ENCODE peak calls at places on chromosome 16, in ten cellular contexts. K is upper lobe of left lung; X is pancreas; J is right atrium auricular region; L is heart left ventricle; S is CD8-positive, alpha-beta T cell; M is uterus; Y is endothelial cell of umbilical vein; G is cardiac muscle cell; F is tibial nerve. T is an unnamed sample.

GRCh38 chr16:25464058-25464457 is 206.4 kb upstream of the ZKSCAN2 start:
- DNase-seq in K (no peak), X (no peak), J (no peak), L (no peak), S (no peak), M (no peak), Y (no peak), G (no peak), F (no peak), T (no peak)

GRCh38 chr16:53805113-53805512 is 101.2 kb downstream of the FTO start:
- DNase-seq in K (no peak), X (no peak), J (no peak), L (no peak), S (no peak), M (no peak), Y (no peak), G (no peak), F (no peak), T (no peak)

GRCh38 chr16:49458656-49459445 is 85.2 kb downstream of the C16orf78 start:
- DNase-seq in K (peak; percentile 19), X (no peak), J (no peak), L (no peak), S (no peak), M (no peak), Y (no peak), G (no peak), F (no peak), T (no peak)

GRCh38 chr16:15961060-15961511 is 11.7 kb downstream of the ABCC1 start:
- DNase-seq in K (no peak), X (no peak), J (no peak), L (no peak), S (peak; percentile 68), M (no peak), Y (peak; percentile 77), G (no peak), F (no peak), T (no peak)

GRCh38 chr16:7866144-7866543 is 533.5 kb downstream of the RBFOX1 start:
- DNase-seq in K (no peak), X (no peak), J (no peak), L (no peak), S (no peak), M (no peak), Y (no peak), G (no peak), F (no peak), T (no peak)

GRCh38 chr16:1089822-1090619 is 6.0 kb downstream of the C1QTNF8 start:
- DNase-seq in K (no peak), X (peak; percentile 42), J (no peak), L (peak; percentile 86), S (no peak), M (peak; percentile 42), Y (no peak), G (no peak), F (no peak), T (no peak)

GRCh38 chr16:66486773-66487579 is 59.9 kb downstream of the BEAN1 start:
- DNase-seq in K (no peak), X (no peak), J (no peak), L (no peak), S (no peak), M (peak; percentile 20), Y (peak; percentile 69), G (peak; percentile 92), F (no peak), T (peak; percentile 60)

GRCh38 chr16:53094013-53094630 is 39.3 kb downstream of the CHD9 start:
- DNase-seq in K (peak; percentile 90), X (no peak), J (peak; percentile 73), L (peak; percentile 81), S (peak; percentile 15), M (no peak), Y (peak; percentile 72), G (no peak), F (no peak), T (no peak)

GRCh38 chr16:11890231-11890630 is 25.5 kb downstream of the GSPT1 start:
- DNase-seq in K (no peak), X (no peak), J (no peak), L (no peak), S (no peak), M (no peak), Y (no peak), G (no peak), F (no peak), T (no peak)

GRCh38 chr16:28186752-28187151 is 25.0 kb downstream of the XPO6 start:
- DNase-seq in K (no peak), X (no peak), J (no peak), L (no peak), S (no peak), M (no peak), Y (no peak), G (no peak), F (no peak), T (no peak)

GRCh38 chr16:4403133-4403949 is 13.1 kb downstream of the CORO7 start:
- DNase-seq in K (no peak), X (no peak), J (no peak), L (no peak), S (no peak), M (no peak), Y (no peak), G (no peak), F (no peak), T (no peak)

GRCh38 chr16:51814617-51815016 is 663.5 kb upstream of the SALL1 start:
- DNase-seq in K (no peak), X (no peak), J (no peak), L (no peak), S (no peak), M (no peak), Y (no peak), G (no peak), F (no peak), T (no peak)

GRCh38 chr16:22313876-22314470 is 16.8 kb downstream of the POLR3E start:
- DNase-seq in K (no peak), X (no peak), J (no peak), L (no peak), S (no peak), M (peak; percentile 8), Y (no peak), G (no peak), F (no peak), T (no peak)

GRCh38 chr16:57938936-57939871 is 31.7 kb downstream of the CNGB1 start:
- DNase-seq in K (peak; percentile 85), X (no peak), J (peak; percentile 69), L (peak; percentile 87), S (no peak), M (peak; percentile 20), Y (peak; percentile 9), G (peak; percentile 91), F (peak; percentile 33), T (peak; percentile 63)

GRCh38 chr16:49463529-49463928 is 89.9 kb downstream of the C16orf78 start:
- DNase-seq in K (peak; percentile 26), X (no peak), J (peak; percentile 2), L (no peak), S (peak; percentile 75), M (no peak), Y (no peak), G (no peak), F (no peak), T (no peak)

GRCh38 chr16:87534751-87535150 is 41.9 kb upstream of the ZCCHC14 start:
- DNase-seq in K (no peak), X (no peak), J (no peak), L (no peak), S (no peak), M (no peak), Y (no peak), G (no peak), F (no peak), T (no peak)

GRCh38 chr16:85916141-85916890 is 17.4 kb downstream of the IRF8 start:
- DNase-seq in K (peak; percentile 93), X (peak; percentile 82), J (peak; percentile 77), L (peak; percentile 88), S (peak; percentile 27), M (no peak), Y (no peak), G (peak; percentile 94), F (no peak), T (no peak)

DNA sequence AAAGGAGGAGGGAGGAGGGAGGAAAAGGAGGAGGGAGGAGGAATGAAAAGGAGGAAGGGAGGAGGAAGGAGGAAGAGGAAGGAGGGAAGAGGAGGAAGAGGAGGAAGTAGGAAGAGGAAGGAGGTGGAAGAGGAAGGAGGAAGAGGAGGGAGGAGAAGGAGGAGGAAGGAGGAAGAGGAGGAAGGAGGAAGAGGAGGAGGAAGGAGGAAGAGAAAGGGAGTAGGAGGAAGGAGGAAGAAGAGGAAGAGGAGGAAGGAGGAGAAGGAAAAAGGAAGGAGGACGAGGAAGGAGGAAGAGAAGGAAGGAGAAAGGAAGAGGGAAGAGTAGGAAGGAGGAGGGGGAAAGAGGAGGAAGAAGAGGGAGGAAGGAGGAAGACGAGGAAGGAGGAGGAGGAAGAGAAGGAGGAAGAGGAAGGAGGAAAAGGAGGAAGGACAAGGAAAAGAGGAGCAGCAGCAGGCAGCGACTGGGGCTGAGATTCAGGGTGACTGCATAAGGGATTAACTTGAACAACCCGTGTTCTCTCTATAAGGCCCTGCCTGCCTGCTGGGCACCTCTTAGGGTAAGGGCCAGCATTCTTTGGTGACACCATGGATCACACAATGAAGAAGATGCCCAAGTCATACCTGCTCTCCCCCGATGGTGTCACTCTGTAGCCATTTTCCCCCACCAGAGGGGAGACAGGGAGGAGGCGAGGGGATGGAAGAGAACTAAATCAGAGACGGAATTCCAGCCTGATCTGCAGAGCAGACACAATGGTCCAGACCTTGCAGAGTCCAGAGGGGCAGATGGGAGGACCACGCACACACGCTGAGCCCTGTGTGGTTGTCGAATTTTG is 1.4 kb upstream of the IL34 start:
- DNase-seq in K (no peak), X (no peak), J (no peak), L (no peak), S (no peak), M (no peak), Y (no peak), G (no peak), F (no peak), T (no peak)
- TF ChIP-seq CTCF in K (no peak), X (no peak), J (no peak), L (no peak), S (no peak), M (no peak), Y (no peak), G (no peak), F (no peak), T (peak; percentile 14)

GRCh38 chr16:48269011-48269410 is 21.7 kb upstream of the ABCC11 start:
- DNase-seq in K (no peak), X (no peak), J (no peak), L (no peak), S (no peak), M (no peak), Y (no peak), G (no peak), F (no peak), T (no peak)
- H3K27me3 ChIP-seq in K (no peaks in the 10 kb centered on the region), X (no peaks in the 10 kb centered on the region), J (no peaks in the 10 kb centered on the region), L (no peaks in the 10 kb centered on the region), S (no peaks in the 10 kb centered on the region), M (no peaks in the 10 kb centered on the region), Y (no peaks in the 10 kb centered on the region), G (no peaks in the 10 kb centered on the region), F (no peaks in the 10 kb centered on the region), T (no peaks in the 10 kb centered on the region)

GRCh38 chr16:69581297-69581696 is 15.5 kb downstream of the NFAT5 start:
- DNase-seq in K (no peak), X (no peak), J (no peak), L (no peak), S (no peak), M (no peak), Y (no peak), G (no peak), F (no peak), T (no peak)
- H3K4me1 ChIP-seq in K (peaks cover 14% of the 10 kb centered on the region), X (no peaks in the 10 kb centered on the region), J (no peaks in the 10 kb centered on the region), L (peaks cover 8% of the 10 kb centered on the region), S (peaks cover 3% of the 10 kb centered on the region), M (no peaks in the 10 kb centered on the region), Y (no peaks in the 10 kb centered on the region), G (peaks cover 5% of the 10 kb centered on the region), F (no peaks in the 10 kb centered on the region), T (no peaks in the 10 kb centered on the region)

GRCh38 chr16:19330801-19331484 is 45.4 kb downstream of the CLEC19A start:
- DNase-seq in K (no peak), X (no peak), J (no peak), L (no peak), S (no peak), M (no peak), Y (no peak), G (peak; percentile 2), F (no peak), T (no peak)
- TF ChIP-seq CTCF in K (no peak), X (no peak), J (no peak), L (no peak), S (no peak), M (no peak), Y (no peak), G (no peak), F (no peak), T (no peak)

T was measured in foreskin keratinocyte.